ENCODE peak calls at places on chromosomes 12 and 14, in five cellular contexts. N is endodermal cell, O is lower lobe of right lung, Q is body of pancreas, F is HCT116. X is an unnamed sample. For H3K9me3, the result is how much of the 10 kb centered on the place peaks cover.

GRCh38 chr12:131363841-131364425 is 347.0 kb upstream of the SFSWAP start:
- DNase-seq in N (no peak), O (no peak), Q (no peak), F (no peak), X (no peak)

GRCh38 chr12:31456562-31456961 is 130.6 kb upstream of the SINHCAF start:
- DNase-seq in N (no peak), O (no peak), Q (no peak), F (no peak), X (no peak)

GRCh38 chr14:23434488-23435219 is 806 bp downstream of the MYH7 start:
- DNase-seq in N (no peak), O (no peak), Q (no peak), F (no peak), X (no peak)

GRCh38 chr12:49288412-49288853 is 6.5 kb upstream of the PRPH start:
- DNase-seq in N (peak), O (no peak), Q (peak), F (peak), X (peak)

GRCh38 chr14:22289570-22289969 is 299.5 kb downstream of the DAD1 start:
- DNase-seq in N (no peak), O (no peak), Q (no peak), F (no peak), X (no peak)

GRCh38 chr14:20848316-20848954 is 42.8 kb upstream of the RNASE3 start:
- DNase-seq in N (peak), O (no peak), Q (no peak), F (peak), X (no peak)

GRCh38 chr12:110931315-110931728 is 10.9 kb upstream of the MYL2 start:
- DNase-seq in N (peak), O (no peak), Q (no peak), F (no peak), X (no peak)

GRCh38 chr14:54572316-54572715 is 5.4 kb downstream of the SAMD4A start:
- DNase-seq in N (peak), O (no peak), Q (no peak), F (no peak), X (no peak)

GRCh38 chr12:109698820-109699219 is 14.8 kb upstream of the FAM222A start:
- DNase-seq in N (no peak), O (no peak), Q (no peak), F (no peak), X (no peak)

GRCh38 chr12:96828169-96828789 is 78.8 kb upstream of the NEDD1 start:
- DNase-seq in N (peak), O (no peak), Q (no peak), F (no peak), X (no peak)

GRCh38 chr14:65879218-65880009 is 466.9 kb downstream of the FUT8 start:
- DNase-seq in N (no peak), O (no peak), Q (no peak), F (peak), X (no peak)

GRCh38 chr12:90428474-90428873 is 526.5 kb downstream of the CCER1 start:
- DNase-seq in N (no peak), O (no peak), Q (no peak), F (no peak), X (no peak)

GRCh38 chr12:123533672-123534643 is at the start of gene RILPL1:
- DNase-seq in N (peak), O (peak), Q (peak), F (no peak), X (peak)

GRCh38 chr12:107917912-107918800 is 143.7 kb downstream of the ASCL4 start:
- DNase-seq in N (peak), O (no peak), Q (peak), F (peak), X (no peak)

GRCh38 chr12:103077108-103077773 is 119.8 kb downstream of the ASCL1 start:
- DNase-seq in N (no peak), O (no peak), Q (no peak), F (no peak), X (no peak)

GRCh38 chr12:13067322-13067721 is 23.1 kb downstream of the FAM234B start:
- DNase-seq in N (no peak), O (no peak), Q (no peak), F (no peak), X (no peak)

GRCh38 chr12:109586385-109587296 is 13.0 kb downstream of the MVK start:
- DNase-seq in N (no peak), O (no peak), Q (no peak), F (no peak), X (no peak)

GRCh38 chr14:96827310-96827709 is 30.1 kb downstream of the VRK1 start:
- DNase-seq in N (peak), O (no peak), Q (no peak), F (no peak), X (no peak)

GRCh38 chr14:96170961-96171592 is 33.6 kb upstream of the BDKRB2 start:
- DNase-seq in N (peak), O (no peak), Q (no peak), F (no peak), X (no peak)

GRCh38 chr12:63276537-63277365 is 125.8 kb upstream of the AVPR1A start:
- DNase-seq in N (peak), O (no peak), Q (peak), F (peak), X (no peak)

DNA sequence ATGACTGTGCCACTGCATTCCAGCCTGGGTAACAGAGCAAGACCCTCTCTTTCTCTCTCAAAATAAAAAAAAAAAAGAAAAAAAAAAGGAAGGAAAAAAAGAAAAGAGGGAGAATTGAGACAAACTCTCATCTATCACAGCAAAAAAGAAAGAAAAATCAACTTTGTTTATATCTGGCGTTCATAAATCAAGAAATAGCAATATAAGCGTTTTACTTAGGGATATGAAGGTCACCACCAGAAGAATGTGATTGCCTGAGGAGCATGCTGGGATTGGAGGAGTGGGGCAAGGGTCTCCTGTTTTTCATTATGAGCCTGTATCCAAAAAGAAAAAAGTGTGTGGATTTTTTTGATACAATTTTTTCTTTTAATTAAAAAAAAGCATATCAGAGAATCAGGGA is 78.4 kb downstream of the HECTD4 start:
- DNase-seq in N (no peak), O (no peak), Q (no peak), F (no peak), X (no peak)
- H3K27ac ChIP-seq in N (no peak), O (no peak), Q (no peak), F (no peak), X (no peak)

GRCh38 chr14:91394105-91395081 is 23.2 kb downstream of the CCDC88C start:
- DNase-seq in N (no peak), O (no peak), Q (no peak), F (no peak), X (no peak)

GRCh38 chr14:91395466-91395865 is 22.2 kb downstream of the CCDC88C start:
- DNase-seq in N (peak), O (no peak), Q (no peak), F (no peak), X (no peak)

GRCh38 chr14:91398192-91398591 is 19.4 kb downstream of the CCDC88C start:
- DNase-seq in N (no peak), O (no peak), Q (no peak), F (no peak), X (no peak)

GRCh38 chr14:91396959-91397815 is 20.4 kb downstream of the CCDC88C start:
- DNase-seq in N (peak), O (peak), Q (peak), F (no peak), X (peak)

DNA sequence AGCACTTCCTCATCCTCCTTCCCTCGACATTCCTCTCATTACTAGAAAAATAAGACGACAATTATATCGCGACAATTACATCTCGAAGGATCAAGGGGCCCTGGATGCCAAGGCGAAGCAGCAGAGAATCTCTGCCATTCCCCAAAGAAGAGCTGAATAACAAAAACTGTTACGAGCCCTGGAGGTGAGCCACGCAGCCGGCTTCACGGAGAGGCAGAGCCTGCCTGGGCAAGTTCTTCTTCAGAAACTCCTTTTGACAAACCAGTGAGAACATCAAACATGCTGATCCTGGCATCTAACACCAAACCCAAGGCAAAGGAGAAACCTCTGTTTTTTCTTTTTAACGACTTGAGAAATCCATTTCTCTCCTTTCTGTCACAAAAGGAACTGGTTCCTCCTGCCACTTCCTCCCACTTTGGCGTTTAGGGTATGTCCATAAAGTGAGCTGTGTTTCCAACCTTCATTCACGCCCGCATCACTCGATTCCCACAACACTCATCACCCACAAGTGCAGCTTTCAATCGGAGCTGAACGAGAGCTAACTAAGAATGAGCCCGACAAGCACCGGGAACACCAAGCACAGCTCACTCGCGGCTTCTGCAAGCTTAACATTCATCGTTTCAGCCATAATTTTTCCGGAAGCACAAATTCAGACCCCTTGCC is 21.5 kb downstream of the CCDC88C start:
- DNase-seq in N (peak), O (no peak), Q (no peak), F (no peak), X (no peak)
- TF ChIP-seq CTCF in N (no peak), O (no peak), Q (no peak), F (no peak), X (no peak)

GRCh38 chr12:133233993-133234564 is 1.6 kb downstream of the ANHX start:
- DNase-seq in N (no peak), O (no peak), Q (no peak), F (no peak), X (no peak)
- H3K9me3 ChIP-seq in N (half or more), O (under half), Q (under half), F (under half), X (under half)

DNA sequence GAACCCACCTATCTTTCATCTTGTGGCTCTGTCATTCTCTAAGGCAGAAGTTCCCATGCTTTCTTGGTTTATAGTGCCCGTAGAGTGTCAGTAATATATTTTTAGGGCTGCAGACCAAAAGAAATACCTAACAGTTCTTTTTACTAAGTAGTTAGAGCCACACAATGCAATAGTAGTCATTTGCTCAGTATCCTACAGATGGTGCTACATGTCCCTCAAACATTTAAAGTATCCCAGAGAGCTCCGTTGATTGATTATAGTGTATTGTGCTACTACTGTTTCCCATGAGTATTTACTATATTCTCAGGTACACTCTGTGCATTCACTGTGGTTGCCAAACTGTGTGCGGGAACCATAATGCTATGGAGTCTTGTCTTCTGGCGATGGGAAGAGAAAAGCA is 4.7 kb upstream of the PLBD1 start:
- DNase-seq in N (no peak), O (no peak), Q (no peak), F (no peak), X (no peak)
- H3K27ac ChIP-seq in N (no peak), O (no peak), Q (no peak), F (no peak), X (no peak)

GRCh38 chr12:39958377-39958776 is 147.5 kb downstream of the SLC2A13 start:
- DNase-seq in N (peak), O (no peak), Q (no peak), F (no peak), X (no peak)
- TF ChIP-seq CTCF in N (peak), O (peak), Q (no peak), F (peak), X (no peak)

GRCh38 chr12:99722690-99723486 is 75.3 kb downstream of the GARIN6 start:
- DNase-seq in N (peak), O (no peak), Q (peak), F (no peak), X (no peak)

GRCh38 chr12:99721715-99722275 is 74.2 kb downstream of the GARIN6 start:
- DNase-seq in N (no peak), O (no peak), Q (no peak), F (no peak), X (no peak)
- H3K9me3 ChIP-seq in N (under half), O (under half), Q (under half), F (under half), X (under half)